ENCODE peak calls at places on chromosomes 3 and 15, in seven cellular contexts. V, O, T, D, B, L and N are unnamed samples.

GRCh38 chr3:42257007-42257406 is 9.0 kb downstream of the CCK start:
- DNase-seq in D (no peak), O (no peak), L (no peak), B (no peak), T (no peak), V (no peak), N (no peak)

GRCh38 chr15:68434021-68434420 is 2.1 kb upstream of the ITGA11 start:
- DNase-seq in B (no peak), L (no peak), D (no peak), T (no peak), V (no peak), O (no peak), N (no peak)

GRCh38 chr15:45585069-45585468 is 2.1 kb upstream of the BLOC1S6 start:
- DNase-seq in L (no peak), T (no peak), V (no peak), B (no peak), O (no peak), D (no peak), N (no peak)

GRCh38 chr3:129046037-129046731 is 14.4 kb upstream of the GP9 start:
- DNase-seq in V (no peak), B (no peak), D (no peak), O (no peak), T (no peak), L (no peak), N (no peak)

GRCh38 chr3:56467801-56468183 is 475 bp downstream of the ERC2 start:
- DNase-seq in B (no peak), D (no peak), V (no peak), L (no peak), T (no peak), O (no peak), N (no peak)

GRCh38 chr3:159216295-159216694 is 414.4 kb downstream of the MFSD1 start:
- DNase-seq in B (no peak), L (no peak), V (no peak), D (no peak), O (no peak), T (no peak), N (no peak)

GRCh38 chr15:48244923-48245322 is 38.8 kb downstream of the SLC12A1 start:
- DNase-seq in T (no peak), V (no peak), L (no peak), B (peak; percentile 16), O (no peak), D (no peak), N (no peak)

GRCh38 chr3:138173769-138174420 is 826 bp downstream of the DBR1 start:
- DNase-seq in L (no peak), T (no peak), D (no peak), B (peak; percentile 3), V (no peak), O (no peak), N (no peak)

GRCh38 chr3:25537476-25537875 is 109.4 kb downstream of the RARB start:
- DNase-seq in B (no peak), D (no peak), V (no peak), O (no peak), L (no peak), T (no peak), N (no peak)

GRCh38 chr3:197398301-197398878 is 100.0 kb upstream of the DLG1 start:
- DNase-seq in V (no peak), L (no peak), B (no peak), O (no peak), D (no peak), T (no peak), N (no peak)

GRCh38 chr15:41772720-41773331 is 1.5 kb upstream of the MAPKBP1 start:
- DNase-seq in B (peak; percentile 85), O (no peak), L (no peak), T (no peak), V (no peak), D (peak; percentile 77), N (no peak)

GRCh38 chr3:99545941-99546580 is 92.3 kb upstream of the COL8A1 start:
- DNase-seq in B (peak; percentile 73), O (no peak), T (no peak), D (no peak), L (no peak), V (no peak), N (no peak)

GRCh38 chr3:129122697-129123055 is 1.1 kb upstream of the RAB43 start:
- DNase-seq in B (no peak), V (no peak), D (no peak), O (no peak), T (no peak), L (no peak), N (no peak)

GRCh38 chr3:141049681-141050080 is 1.5 kb upstream of the SPSB4 start:
- DNase-seq in B (no peak), D (no peak), V (no peak), T (no peak), L (no peak), O (no peak), N (no peak)

GRCh38 chr3:127751163-127751621 is 71.1 kb downstream of the MGLL start:
- DNase-seq in D (no peak), V (no peak), L (no peak), T (no peak), B (no peak), O (no peak), N (no peak)

GRCh38 chr3:39021465-39022274 is 30.1 kb downstream of the SCN11A start:
- DNase-seq in V (no peak), B (no peak), L (no peak), T (no peak), D (no peak), O (no peak), N (no peak)

GRCh38 chr3:41898631-41899030 is 63.3 kb downstream of the ULK4 start:
- DNase-seq in V (no peak), B (no peak), O (no peak), D (no peak), L (no peak), T (no peak), N (no peak)

GRCh38 chr15:95025924-95026728 is 794.8 kb downstream of the MCTP2 start:
- DNase-seq in L (no peak), D (no peak), O (no peak), B (peak; percentile 75), T (no peak), V (no peak), N (no peak)

GRCh38 chr15:100111103-100112060 is 230.4 kb downstream of the ADAMTS17 start:
- DNase-seq in V (no peak), D (peak; percentile 69), L (no peak), B (peak; percentile 87), T (peak; percentile 20), O (peak; percentile 58), N (no peak)

GRCh38 chr15:74252291-74253080 is 16.4 kb downstream of the CCDC33 start:
- DNase-seq in L (no peak), B (peak; percentile 39), V (no peak), D (no peak), O (no peak), T (no peak), N (no peak)

GRCh38 chr3:14137004-14137403 is 12.2 kb downstream of the TMEM43 start:
- DNase-seq in O (no peak), T (no peak), V (no peak), L (no peak), B (no peak), D (no peak), N (no peak)

GRCh38 chr3:39548282-39548681 is 80.8 kb downstream of the MOBP start:
- DNase-seq in O (no peak), D (no peak), L (no peak), T (no peak), V (no peak), B (peak; percentile 62), N (no peak)

GRCh38 chr15:90872481-90873184 is 4.2 kb downstream of the FURIN start:
- DNase-seq in T (no peak), L (no peak), V (no peak), D (no peak), B (peak; percentile 83), O (no peak), N (no peak)

GRCh38 chr3:195159819-195160175 is 111.2 kb downstream of the XXYLT1 start:
- DNase-seq in O (no peak), T (no peak), B (no peak), L (peak; percentile 44), D (no peak), V (no peak), N (no peak)

GRCh38 chr15:60017538-60018199 is 13.6 kb downstream of the FOXB1 start:
- DNase-seq in O (no peak), B (no peak), V (no peak), T (no peak), L (no peak), D (no peak), N (no peak)

GRCh38 chr3:181660337-181660736 is 51.4 kb upstream of the SOX2 start:
- DNase-seq in O (no peak), L (no peak), T (no peak), B (no peak), D (peak; percentile 54), V (no peak), N (no peak)

GRCh38 chr15:82137261-82137660 is 91.4 kb upstream of the MEX3B start:
- DNase-seq in L (no peak), O (no peak), B (no peak), D (no peak), T (no peak), V (no peak), N (no peak)

GRCh38 chr3:121748638-121749275 is 784 bp downstream of the GOLGB1 start:
- DNase-seq in V (no peak), L (no peak), D (peak; percentile 7), B (peak; percentile 73), T (no peak), O (no peak), N (no peak)

GRCh38 chr3:67875858-67876257 is 221.4 kb upstream of the SUCLG2 start:
- DNase-seq in T (no peak), V (no peak), O (no peak), D (no peak), B (peak; percentile 15), L (no peak), N (no peak)

GRCh38 chr3:155313303-155313702 is 19.8 kb upstream of the STRIT1 start:
- DNase-seq in B (no peak), L (peak; percentile 90), V (no peak), O (no peak), D (no peak), T (no peak), N (no peak)

GRCh38 chr15:63677778-63678177 is 80.6 kb downstream of the FBXL22 start:
- DNase-seq in V (no peak), O (peak; percentile 92), B (no peak), T (no peak), D (no peak), L (no peak), N (no peak)